ENCODE peak calls at places on chromosome 7, in eight cellular contexts. R, M, Z, J, H, E, X and P are unnamed samples.

GRCh38 chr7:86645174-86645566 is 1.5 kb downstream of the GRM3 start:
- DNase-seq in J (no peak), X (no peak), R (no peak), E (no peak), H (no peak), M (no peak), Z (no peak), P (no peak)

GRCh38 chr7:7207876-7208275 is 25.5 kb downstream of the C1GALT1 start:
- DNase-seq in M (no peak), R (no peak), J (no peak), H (no peak), X (no peak), Z (no peak), E (peak), P (no peak)

GRCh38 chr7:27115161-27116018 is 12.9 kb upstream of the HOXA2 start:
- DNase-seq in R (no peak), X (no peak), E (peak), M (peak), Z (peak), H (no peak), J (no peak), P (peak)

GRCh38 chr7:10706875-10707493 is 266.7 kb upstream of the PHF14 start:
- DNase-seq in R (no peak), H (no peak), J (no peak), E (no peak), X (no peak), Z (no peak), M (no peak), P (no peak)

GRCh38 chr7:140704205-140704604 is 7.7 kb downstream of the NDUFB2 start:
- DNase-seq in J (no peak), E (no peak), X (no peak), H (no peak), M (no peak), Z (no peak), R (no peak), P (no peak)

GRCh38 chr7:83835424-83835823 is 186.5 kb upstream of the SEMA3E start:
- DNase-seq in E (no peak), X (no peak), Z (no peak), R (no peak), H (no peak), M (no peak), J (no peak), P (no peak)

GRCh38 chr7:137880432-137880831 is 33.7 kb upstream of the DGKI start:
- DNase-seq in X (no peak), Z (no peak), H (no peak), R (no peak), J (no peak), E (no peak), M (no peak), P (no peak)

GRCh38 chr7:68955656-68956055 is 642.6 kb upstream of the AUTS2 start:
- DNase-seq in Z (no peak), J (no peak), E (no peak), H (no peak), X (no peak), R (no peak), M (no peak), P (no peak)

GRCh38 chr7:117084286-117084685 is 131.0 kb downstream of the ST7 start:
- DNase-seq in M (no peak), R (no peak), E (no peak), Z (no peak), X (no peak), J (no peak), H (no peak), P (no peak)

GRCh38 chr7:118110178-118110577 is 73.8 kb upstream of the LSM8 start:
- DNase-seq in H (no peak), M (no peak), Z (no peak), R (no peak), X (no peak), J (no peak), E (no peak), P (no peak)

GRCh38 chr7:103833401-103833800 is 156.1 kb downstream of the RELN start:
- DNase-seq in R (no peak), J (no peak), H (no peak), X (no peak), Z (no peak), E (no peak), M (no peak), P (no peak)

GRCh38 chr7:40828686-40829085 is 693.9 kb downstream of the SUGCT start:
- DNase-seq in M (no peak), H (no peak), X (no peak), E (no peak), Z (no peak), J (no peak), R (no peak), P (no peak)

GRCh38 chr7:73992104-73992562 is 35.8 kb upstream of the ELN start:
- DNase-seq in M (no peak), J (no peak), X (peak), H (no peak), R (no peak), Z (no peak), E (no peak), P (peak)

GRCh38 chr7:97149843-97150242 is 32.3 kb downstream of the SDHAF3 start:
- DNase-seq in X (no peak), Z (no peak), R (no peak), E (no peak), J (no peak), H (no peak), M (no peak), P (no peak)

GRCh38 chr7:136004083-136004482 is 26.9 kb upstream of the MTPN start:
- DNase-seq in R (no peak), H (no peak), J (no peak), E (no peak), X (no peak), Z (no peak), M (no peak), P (no peak)

GRCh38 chr7:15747187-15748111 is 61.0 kb upstream of the MEOX2 start:
- DNase-seq in Z (no peak), X (peak), M (no peak), H (no peak), R (no peak), E (no peak), J (no peak), P (no peak)

GRCh38 chr7:4882169-4882741 is 1.3 kb downstream of the RADIL start:
- DNase-seq in H (no peak), R (peak), Z (no peak), J (no peak), X (peak), M (peak), E (peak), P (no peak)

GRCh38 chr7:70856889-70857511 is 274.9 kb upstream of the GALNT17 start:
- DNase-seq in X (peak), H (no peak), J (peak), E (peak), R (peak), M (peak), Z (peak), P (no peak)

GRCh38 chr7:102042016-102042656 is 224.7 kb downstream of the CUX1 start:
- DNase-seq in J (no peak), M (no peak), R (no peak), X (no peak), E (peak), H (no peak), Z (peak), P (no peak)

GRCh38 chr7:14228341-14228740 is 238.9 kb upstream of the ETV1 start:
- DNase-seq in R (no peak), E (no peak), H (no peak), Z (no peak), X (no peak), M (no peak), J (no peak), P (no peak)

GRCh38 chr7:115300228-115300870 is 378.5 kb downstream of the MDFIC start:
- DNase-seq in R (no peak), M (no peak), Z (peak), H (no peak), X (no peak), E (peak), J (no peak), P (peak)

GRCh38 chr7:69599211-69599878 is 1.1 kb downstream of the AUTS2 start:
- DNase-seq in H (no peak), X (peak), E (no peak), Z (peak), R (no peak), M (peak), J (peak), P (no peak)

GRCh38 chr7:81684513-81685262 is 85.2 kb downstream of the HGF start:
- DNase-seq in H (no peak), Z (peak), E (peak), R (peak), M (peak), J (peak), X (peak), P (peak)

GRCh38 chr7:85483205-85483604 is 296.3 kb upstream of the SEMA3D start:
- DNase-seq in R (no peak), H (no peak), E (no peak), X (no peak), Z (no peak), M (no peak), J (no peak), P (peak)

GRCh38 chr7:133436014-133436428 is 183.1 kb downstream of the EXOC4 start:
- DNase-seq in M (no peak), J (no peak), H (no peak), X (no peak), Z (no peak), R (no peak), E (no peak), P (peak)

GRCh38 chr7:144437370-144438191 is 34.1 kb upstream of the NOBOX start:
- DNase-seq in M (peak), X (peak), H (peak), J (no peak), Z (peak), E (peak), R (no peak), P (peak)

GRCh38 chr7:12458520-12459131 is 55.0 kb upstream of the VWDE start:
- DNase-seq in J (no peak), M (peak), R (no peak), Z (peak), X (peak), E (peak), H (no peak), P (no peak)

GRCh38 chr7:146878901-146879300 is 762.3 kb downstream of the CNTNAP2 start:
- DNase-seq in R (no peak), E (no peak), M (no peak), Z (no peak), H (no peak), J (no peak), X (no peak), P (no peak)

GRCh38 chr7:150337659-150338081 is 3.8 kb downstream of the RARRES2 start:
- DNase-seq in E (no peak), J (no peak), X (no peak), R (no peak), H (no peak), M (no peak), Z (no peak), P (no peak)

GRCh38 chr7:85186083-85186520 is 754 bp downstream of the SEMA3D start:
- DNase-seq in H (no peak), M (peak), R (peak), E (peak), Z (peak), J (peak), X (peak), P (no peak)

GRCh38 chr7:121330053-121330833 is 1.4 kb downstream of the WNT16 start:
- DNase-seq in J (peak), X (peak), R (no peak), Z (no peak), H (no peak), E (no peak), M (no peak), P (no peak)

GRCh38 chr7:55591282-55591931 is 19.1 kb upstream of the VOPP1 start:
- DNase-seq in E (no peak), X (no peak), R (no peak), H (no peak), M (no peak), J (no peak), Z (no peak), P (no peak)

GRCh38 chr7:20737840-20738448 is 48.7 kb downstream of the SP8 start:
- DNase-seq in E (no peak), M (peak), X (no peak), R (no peak), Z (peak), H (no peak), J (no peak), P (no peak)

GRCh38 chr7:128893251-128894100 is 17.0 kb downstream of the KCP start:
- DNase-seq in M (no peak), E (peak), J (peak), Z (no peak), R (no peak), X (no peak), H (no peak), P (no peak)

GRCh38 chr7:131431289-131431688 is 103.6 kb downstream of the MKLN1 start:
- DNase-seq in X (no peak), R (no peak), E (peak), Z (peak), J (no peak), M (peak), H (no peak), P (no peak)

GRCh38 chr7:42691030-42691639 is 220.7 kb downstream of the C7orf25 start:
- DNase-seq in X (peak), J (no peak), R (no peak), H (no peak), M (peak), Z (peak), E (peak), P (no peak)

GRCh38 chr7:31100445-31100844 is 48.3 kb downstream of the ADCYAP1R1 start:
- DNase-seq in R (no peak), Z (no peak), H (no peak), J (no peak), X (no peak), M (no peak), E (peak), P (no peak)

GRCh38 chr7:2613926-2614613 is 17.7 kb upstream of the TTYH3 start:
- DNase-seq in X (peak), Z (no peak), E (no peak), H (no peak), M (no peak), J (no peak), R (peak), P (no peak)

GRCh38 chr7:90910136-90910535 is 314.0 kb downstream of the CDK14 start:
- DNase-seq in Z (no peak), E (peak), J (no peak), X (no peak), H (no peak), R (no peak), M (no peak), P (no peak)

GRCh38 chr7:105387621-105388372 is 924 bp downstream of the SRPK2 start:
- DNase-seq in M (peak), J (peak), H (peak), E (peak), R (peak), X (peak), Z (peak), P (no peak)
- H3K27ac ChIP-seq in M (peak), J (peak), H (no peak), E (no peak), R (peak), X (peak), Z (peak), P (peak)

DNA sequence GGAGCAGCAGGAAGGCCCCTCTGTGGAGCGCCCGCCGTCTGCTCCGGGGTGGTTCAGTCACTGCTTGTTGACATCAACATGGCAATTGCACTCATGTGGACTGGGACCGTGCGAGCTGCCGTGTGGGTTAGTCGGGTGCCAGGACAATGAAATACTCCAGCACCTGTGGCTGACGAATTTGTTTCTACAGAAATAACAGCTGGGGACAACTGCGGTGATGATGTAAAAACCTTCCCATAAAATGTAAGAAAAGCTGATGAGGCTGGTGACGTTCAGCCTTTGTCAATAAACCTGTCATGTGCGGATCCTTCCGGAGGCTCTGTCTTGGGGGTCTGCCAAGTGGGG is 5.6 kb downstream of the GPER1 start:
- DNase-seq in M (no peak), Z (no peak), X (no peak), R (no peak), H (no peak), J (no peak), E (no peak), P (no peak)
- TF ChIP-seq CTCF in M (no peak), Z (no peak), X (no peak), R (no peak), H (no peak), J (no peak), E (no peak), P (no peak)

GRCh38 chr7:28202222-28202621 is 21.6 kb upstream of the JAZF1 start:
- DNase-seq in R (no peak), H (no peak), M (no peak), Z (no peak), X (no peak), E (no peak), J (no peak), P (no peak)
- H3K4me3 ChIP-seq in R (no peak), H (no peak), M (no peak), Z (no peak), X (no peak), E (no peak), J (no peak), P (no peak)

GRCh38 chr7:39158367-39158766 is 180.7 kb downstream of the POU6F2 start:
- DNase-seq in H (no peak), E (no peak), J (no peak), M (no peak), X (no peak), Z (no peak), R (no peak), P (no peak)

GRCh38 chr7:39154815-39155214 is 177.1 kb downstream of the POU6F2 start:
- DNase-seq in R (no peak), Z (no peak), E (no peak), M (no peak), X (no peak), H (no peak), J (no peak), P (no peak)

GRCh38 chr7:39153113-39153512 is 175.4 kb downstream of the POU6F2 start:
- DNase-seq in E (no peak), R (no peak), J (no peak), H (no peak), X (no peak), M (no peak), Z (no peak), P (no peak)

DNA sequence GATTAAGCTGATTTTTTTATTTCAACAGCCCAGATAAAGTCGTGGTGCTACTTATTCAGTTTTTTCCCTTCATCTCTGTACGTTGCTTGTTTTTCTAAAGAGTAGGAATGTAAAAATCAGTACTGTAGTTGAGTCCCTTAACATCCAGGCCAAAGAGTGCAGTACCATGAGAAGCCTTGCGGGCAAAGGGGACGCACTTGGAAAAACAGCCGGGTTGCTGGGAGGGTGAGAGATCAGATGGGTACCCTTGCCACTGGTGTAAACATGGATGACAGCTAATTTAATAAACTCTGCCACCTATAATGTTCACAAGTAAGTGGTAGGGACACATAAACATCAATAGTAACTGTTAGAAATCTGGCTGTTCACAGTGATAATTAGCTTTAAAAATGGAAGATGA is 175.9 kb downstream of the POU6F2 start:
- DNase-seq in R (no peak), X (no peak), M (no peak), Z (no peak), H (no peak), E (no peak), J (no peak), P (no peak)
- H3K27ac ChIP-seq in R (no peak), X (no peak), M (no peak), Z (no peak), H (no peak), E (no peak), J (no peak), P (no peak)

DNA sequence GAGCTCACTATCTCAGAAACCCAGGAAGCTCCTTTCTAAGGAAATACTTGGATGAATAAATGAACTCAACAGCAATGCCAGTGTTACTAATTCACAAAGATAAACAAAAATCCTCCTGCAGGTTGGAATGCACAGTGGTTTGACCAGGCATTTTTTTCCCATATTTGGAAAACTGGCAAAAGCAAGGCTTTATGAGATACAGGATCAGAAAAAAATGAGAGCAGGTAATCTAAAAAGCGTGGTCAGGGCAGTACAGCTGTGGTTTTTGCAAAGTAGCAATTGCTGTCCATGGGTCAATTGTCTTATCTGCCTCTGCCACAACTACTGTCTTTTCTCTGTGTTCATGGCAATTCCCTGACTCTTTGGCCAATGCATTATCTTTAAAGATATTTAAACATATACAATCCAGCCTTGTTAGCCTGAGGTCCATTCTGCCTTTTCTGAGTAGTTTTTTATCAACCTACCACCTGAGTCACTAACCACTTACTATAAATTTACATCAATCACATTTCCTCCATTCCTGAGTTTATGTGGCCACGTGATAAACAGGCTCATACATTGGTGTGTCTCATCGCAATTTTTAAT is 564.5 kb upstream of the IGFBP3 start:
- DNase-seq in E (peak), J (no peak), R (no peak), M (no peak), Z (peak), H (no peak), X (no peak), P (peak)
- TF ChIP-seq CTCF in E (peak), J (no peak), R (no peak), M (no peak), Z (no peak), H (no peak), X (peak), P (peak)